ENCODE peak calls at places on chromosomes 2 and 18, in six cellular contexts. A is substantia nigra; Y is activated CD8-positive, alpha-beta memory T cell treated with anti-CD3 and anti-CD28 coated beads for 1 hour; T is Peyer's patch; U is activated CD4-positive, CD25-positive, alpha-beta regulatory T cell treated with anti-CD3 and anti-CD28 coated beads, Interleukin-2, amount 50 U/mL, for 16 hours; E is ELR. X is an unnamed sample.

GRCh38 chr2:189608799-189609422 is 28.3 kb upstream of the SLC40A1 start:
- DNase-seq in Y (no peak), E (peak), A (no peak), T (no peak), U (no peak), X (no peak)

GRCh38 chr2:33275689-33276444 is 200.6 kb upstream of the RASGRP3 start:
- DNase-seq in U (no peak), E (peak), Y (peak), T (no peak), A (no peak), X (no peak)

GRCh38 chr2:132009874-132010521 is 151.8 kb downstream of the ANKRD30BL start:
- DNase-seq in A (no peak), E (peak), Y (no peak), U (no peak), T (no peak), X (no peak)

GRCh38 chr2:74822771-74823283 is 11.1 kb upstream of the HK2 start:
- DNase-seq in U (no peak), E (no peak), A (no peak), Y (no peak), T (no peak), X (no peak)

GRCh38 chr2:37588316-37588777 is 83.1 kb downstream of the CDC42EP3 start:
- DNase-seq in T (no peak), A (no peak), E (peak), Y (no peak), U (no peak), X (no peak)

GRCh38 chr2:20314562-20315521 is 35.8 kb downstream of the PUM2 start:
- DNase-seq in U (no peak), T (no peak), Y (no peak), E (peak), A (no peak), X (no peak)

GRCh38 chr2:232652505-232652851 is 19.1 kb downstream of the EFHD1 start:
- DNase-seq in Y (no peak), E (no peak), U (no peak), A (no peak), T (no peak), X (no peak)

GRCh38 chr18:60891936-60892335 is 441.3 kb upstream of the CDH20 start:
- DNase-seq in U (no peak), Y (no peak), T (no peak), E (no peak), A (no peak), X (no peak)

GRCh38 chr2:23637011-23637778 is 252.2 kb downstream of the KLHL29 start:
- DNase-seq in U (no peak), A (no peak), Y (no peak), E (peak), T (no peak), X (no peak)

GRCh38 chr2:241967096-241967495 is 97.6 kb downstream of the RTP5 start:
- DNase-seq in A (no peak), U (no peak), Y (no peak), T (peak), E (no peak), X (no peak)

GRCh38 chr2:114550895-114551793 is 108.7 kb downstream of the DPP10 start:
- DNase-seq in Y (no peak), A (peak), E (peak), T (peak), U (no peak), X (peak)

GRCh38 chr2:111659361-111660281 is 224.4 kb downstream of the ANAPC1 start:
- DNase-seq in Y (no peak), T (no peak), A (no peak), U (no peak), E (peak), X (peak)

GRCh38 chr18:58195278-58195721 is 151.3 kb downstream of the NEDD4L start:
- DNase-seq in Y (no peak), E (peak), A (no peak), U (no peak), T (peak), X (peak)

GRCh38 chr2:39646891-39647780 is 18.6 kb upstream of the TMEM178A start:
- DNase-seq in E (no peak), U (no peak), Y (no peak), A (no peak), T (no peak), X (no peak)

GRCh38 chr2:123851281-123851680 is 173.8 kb upstream of the CNTNAP5 start:
- DNase-seq in E (no peak), Y (no peak), U (no peak), T (no peak), A (no peak), X (no peak)

GRCh38 chr2:46143401-46144132 is 153.6 kb upstream of the EPAS1 start:
- DNase-seq in A (no peak), U (no peak), E (no peak), Y (no peak), T (no peak), X (no peak)

GRCh38 chr2:5691659-5692529 is at the start of gene SOX11:
- DNase-seq in U (no peak), Y (no peak), T (no peak), A (peak), E (no peak), X (no peak)

GRCh38 chr2:101782427-101782792 is 84.9 kb downstream of the MAP4K4 start:
- DNase-seq in A (no peak), Y (no peak), U (no peak), T (no peak), E (no peak), X (no peak)

GRCh38 chr2:26330604-26331003 is 15.3 kb upstream of the SELENOI start:
- DNase-seq in A (no peak), U (no peak), E (no peak), T (no peak), Y (no peak), X (no peak)

GRCh38 chr2:24621779-24622538 is 130.9 kb downstream of the NCOA1 start:
- DNase-seq in A (no peak), U (no peak), T (no peak), Y (no peak), E (no peak), X (no peak)

GRCh38 chr18:33440011-33440383 is 524 bp downstream of the CCDC178 start:
- DNase-seq in Y (no peak), T (peak), U (no peak), A (no peak), E (no peak), X (peak)

GRCh38 chr2:216936954-216937357 is 77.1 kb upstream of the TNP1 start:
- DNase-seq in E (no peak), T (no peak), Y (no peak), U (no peak), A (no peak), X (no peak)

GRCh38 chr18:44625367-44625766 is 55.3 kb upstream of the SETBP1 start:
- DNase-seq in U (no peak), T (no peak), E (no peak), Y (no peak), A (no peak), X (no peak)

GRCh38 chr18:77858331-77858730 is 608.7 kb downstream of the GALR1 start:
- DNase-seq in U (no peak), E (no peak), Y (no peak), A (no peak), T (no peak), X (no peak)

GRCh38 chr18:3585656-3586509 is 135.9 kb downstream of the TGIF1 start:
- DNase-seq in U (peak), T (peak), A (peak), Y (no peak), E (peak), X (peak)

GRCh38 chr2:67733517-67733916 is 329.3 kb downstream of the C1D start:
- DNase-seq in Y (no peak), A (no peak), T (no peak), U (no peak), E (peak), X (no peak)

GRCh38 chr18:63773616-63774015 is 1.6 kb upstream of the SERPINB7 start:
- DNase-seq in A (no peak), T (no peak), U (no peak), E (no peak), Y (no peak), X (no peak)

GRCh38 chr18:79943608-79944125 is 7.8 kb downstream of the SLC66A2 start:
- DNase-seq in U (no peak), Y (no peak), A (no peak), T (peak), E (no peak), X (peak)

X was measured in mucosa of descending colon.